ENCODE peak calls at places on chromosomes 7 and 10, in ten cellular contexts. D, G, U, T, Z, O, Q, H, W and S are unnamed samples.

GRCh38 chr10:120221873-120222485 is 235.0 kb upstream of the PLPP4 start:
- DNase-seq in D (no peak), G (no peak), U (no peak), T (peak; percentile 53), Z (no peak), O (peak; percentile 43), Q (peak; percentile 54), H (peak; percentile 72), W (peak; percentile 64), S (no peak)

GRCh38 chr10:124168581-124168980 is 75.2 kb upstream of the CHST15 start:
- DNase-seq in D (no peak), G (no peak), U (no peak), T (no peak), Z (no peak), O (no peak), Q (no peak), H (no peak), W (no peak), S (no peak)

GRCh38 chr7:30182186-30182585 is 47.4 kb downstream of the MTURN start:
- DNase-seq in D (no peak), G (no peak), U (no peak), T (peak; percentile 39), Z (no peak), O (no peak), Q (no peak), H (no peak), W (no peak), S (no peak)

GRCh38 chr10:114026189-114027040 is 17.3 kb upstream of the ADRB1 start:
- DNase-seq in D (peak; percentile 49), G (no peak), U (no peak), T (no peak), Z (no peak), O (peak; percentile 18), Q (no peak), H (no peak), W (no peak), S (no peak)

GRCh38 chr7:139825666-139826290 is 3.3 kb upstream of the TBXAS1 start:
- DNase-seq in D (peak; percentile 55), G (no peak), U (no peak), T (no peak), Z (no peak), O (no peak), Q (no peak), H (no peak), W (no peak), S (no peak)

GRCh38 chr10:83606275-83606674 is 533.0 kb upstream of the GHITM start:
- DNase-seq in D (peak; percentile 1), G (no peak), U (no peak), T (no peak), Z (peak; percentile 7), O (no peak), Q (no peak), H (no peak), W (peak; percentile 4), S (no peak)

GRCh38 chr7:44912775-44913347 is 27.5 kb upstream of the PURB start:
- DNase-seq in D (no peak), G (no peak), U (no peak), T (peak; percentile 69), Z (no peak), O (no peak), Q (no peak), H (no peak), W (no peak), S (no peak)

GRCh38 chr10:5555031-5555510 is 30.3 kb downstream of the CALML3 start:
- DNase-seq in D (peak; percentile 24), G (no peak), U (peak; percentile 60), T (peak; percentile 11), Z (no peak), O (no peak), Q (no peak), H (no peak), W (no peak), S (no peak)

GRCh38 chr7:101390901-101391301 is 28.2 kb downstream of the COL26A1 start:
- DNase-seq in D (peak; percentile 36), G (peak; percentile 15), U (no peak), T (no peak), Z (peak; percentile 54), O (peak; percentile 88), Q (no peak), H (peak; percentile 68), W (peak; percentile 88), S (peak; percentile 40)

GRCh38 chr10:99788598-99789259 is 6.3 kb downstream of the ABCC2 start:
- DNase-seq in D (peak; percentile 94), G (peak; percentile 73), U (no peak), T (peak; percentile 26), Z (no peak), O (no peak), Q (peak; percentile 38), H (no peak), W (no peak), S (peak; percentile 32)

GRCh38 chr10:99798031-99798430 is 15.6 kb downstream of the ABCC2 start:
- DNase-seq in D (no peak), G (no peak), U (no peak), T (no peak), Z (no peak), O (no peak), Q (no peak), H (no peak), W (no peak), S (no peak)

GRCh38 chr10:99791831-99792230 is 9.4 kb downstream of the ABCC2 start:
- DNase-seq in D (no peak), G (no peak), U (no peak), T (no peak), Z (no peak), O (no peak), Q (no peak), H (no peak), W (no peak), S (no peak)

GRCh38 chr10:99796928-99797327 is 14.5 kb downstream of the ABCC2 start:
- DNase-seq in D (no peak), G (no peak), U (no peak), T (no peak), Z (no peak), O (no peak), Q (no peak), H (no peak), W (no peak), S (no peak)

GRCh38 chr10:99793819-99794218 is 11.4 kb downstream of the ABCC2 start:
- DNase-seq in D (no peak), G (no peak), U (no peak), T (no peak), Z (no peak), O (no peak), Q (no peak), H (no peak), W (no peak), S (no peak)
- H3K36me3 ChIP-seq in D (no peaks in the 10 kb centered on the region), G (no peaks in the 10 kb centered on the region), U (no peaks in the 10 kb centered on the region), T (no peaks in the 10 kb centered on the region), Z (no peaks in the 10 kb centered on the region), O (no peaks in the 10 kb centered on the region), Q (no peaks in the 10 kb centered on the region), H (no peaks in the 10 kb centered on the region), W (no peaks in the 10 kb centered on the region), S (no peaks in the 10 kb centered on the region)

GRCh38 chr7:151726875-151727578 is 149.9 kb downstream of the PRKAG2 start:
- DNase-seq in D (no peak), G (no peak), U (no peak), T (no peak), Z (no peak), O (no peak), Q (no peak), H (no peak), W (no peak), S (no peak)

GRCh38 chr7:151728746-151729145 is 148.2 kb downstream of the PRKAG2 start:
- DNase-seq in D (no peak), G (no peak), U (no peak), T (no peak), Z (no peak), O (no peak), Q (no peak), H (no peak), W (no peak), S (no peak)

GRCh38 chr7:151728286-151728660 is 148.6 kb downstream of the PRKAG2 start:
- DNase-seq in D (no peak), G (no peak), U (no peak), T (no peak), Z (no peak), O (no peak), Q (no peak), H (no peak), W (no peak), S (no peak)

GRCh38 chr7:151725844-151726770 is 150.8 kb downstream of the PRKAG2 start:
- DNase-seq in D (no peak), G (no peak), U (no peak), T (peak; percentile 45), Z (peak; percentile 73), O (no peak), Q (no peak), H (no peak), W (no peak), S (no peak)

GRCh38 chr7:151727579-151728285 is 149.2 kb downstream of the PRKAG2 start:
- DNase-seq in D (peak; percentile 91), G (peak; percentile 94), U (no peak), T (peak; percentile 45), Z (no peak), O (no peak), Q (peak; percentile 45), H (peak; percentile 88), W (peak; percentile 56), S (peak; percentile 53)
- H3K4me1 ChIP-seq in D (peaks cover 14% of the 10 kb centered on the region), G (peaks cover 4% of the 10 kb centered on the region), U (peaks cover 11% of the 10 kb centered on the region), T (no peaks in the 10 kb centered on the region), Z (peaks cover 56% of the 10 kb centered on the region), O (no peaks in the 10 kb centered on the region), Q (peaks cover 5% of the 10 kb centered on the region), H (peaks cover 39% of the 10 kb centered on the region), W (peaks cover 14% of the 10 kb centered on the region), S (peaks cover 42% of the 10 kb centered on the region)

GRCh38 chr7:27899601-27900000 is 159.6 kb downstream of the TAX1BP1 start:
- DNase-seq in D (no peak), G (no peak), U (no peak), T (no peak), Z (no peak), O (no peak), Q (no peak), H (no peak), W (no peak), S (no peak)
- H3K36me3 ChIP-seq in D (no peaks in the 10 kb centered on the region), G (no peaks in the 10 kb centered on the region), U (no peaks in the 10 kb centered on the region), T (no peaks in the 10 kb centered on the region), Z (no peaks in the 10 kb centered on the region), O (no peaks in the 10 kb centered on the region), Q (no peaks in the 10 kb centered on the region), H (peaks cover 3% of the 10 kb centered on the region), W (no peaks in the 10 kb centered on the region), S (no peaks in the 10 kb centered on the region)

GRCh38 chr10:102245932-102246251 is 560 bp downstream of the GBF1 start:
- DNase-seq in D (no peak), G (no peak), U (no peak), T (no peak), Z (no peak), O (no peak), Q (no peak), H (no peak), W (no peak), S (no peak)

GRCh38 chr10:102247724-102248123 is 2.4 kb downstream of the GBF1 start:
- DNase-seq in D (no peak), G (no peak), U (no peak), T (no peak), Z (no peak), O (no peak), Q (no peak), H (no peak), W (no peak), S (no peak)

GRCh38 chr10:102243304-102243703 is 2.0 kb upstream of the PITX3 start:
- DNase-seq in D (peak; percentile 43), G (no peak), U (no peak), T (no peak), Z (no peak), O (no peak), Q (no peak), H (no peak), W (no peak), S (no peak)

GRCh38 chr10:102246261-102246660 is 929 bp downstream of the GBF1 start:
- DNase-seq in D (no peak), G (no peak), U (no peak), T (no peak), Z (no peak), O (peak; percentile 16), Q (peak; percentile 40), H (no peak), W (peak; percentile 18), S (no peak)

GRCh38 chr10:102245101-102245931 is at the start of gene GBF1:
- DNase-seq in D (peak; percentile 100), G (peak; percentile 94), U (peak; percentile 94), T (peak; percentile 92), Z (peak; percentile 98), O (peak; percentile 100), Q (peak; percentile 95), H (peak; percentile 90), W (peak; percentile 99), S (peak; percentile 88)
- H3K4me1 ChIP-seq in D (peaks cover 21% of the 10 kb centered on the region), G (no peaks in the 10 kb centered on the region), U (peaks cover 49% of the 10 kb centered on the region), T (peaks cover 62% of the 10 kb centered on the region), Z (peaks cover 29% of the 10 kb centered on the region), O (peaks cover 30% of the 10 kb centered on the region), Q (peaks cover 32% of the 10 kb centered on the region), H (peaks cover 2% of the 10 kb centered on the region), W (peaks cover 23% of the 10 kb centered on the region), S (peaks cover 7% of the 10 kb centered on the region)